ENCODE peak calls at places on chromosomes 11 and 22, in nine cellular contexts. S is Caki2, N is iPS-NIHi11, Q is amniotic epithelial cell, T is iPS DF 6.9, C is astrocyte, Z is fibroblast of pulmonary artery, P is fibroblast of the aortic adventitia, W is colonic mucosa. E is an unnamed sample.

GRCh38 chr11:1828542-1828941 is 6.2 kb upstream of the SYT8 start:
- DNase-seq in W (no peak), Q (no peak), C (no peak), N (no peak), S (no peak), P (no peak), Z (no peak), T (no peak), E (no peak)

GRCh38 chr22:45101828-45102227 is 61.9 kb upstream of the NUP50 start:
- DNase-seq in P (peak), N (peak), S (peak), C (peak), Q (peak), W (peak), Z (peak), T (peak), E (no peak)

GRCh38 chr22:44287121-44287693 is 25.5 kb downstream of the SHISAL1 start:
- DNase-seq in Q (no peak), T (no peak), W (no peak), Z (no peak), P (no peak), C (no peak), S (no peak), N (no peak), E (no peak)

GRCh38 chr11:33536178-33536577 is 164.4 kb downstream of the C11orf91 start:
- DNase-seq in W (no peak), Z (no peak), N (no peak), S (no peak), Q (no peak), P (no peak), T (no peak), C (no peak), E (no peak)

GRCh38 chr22:39117585-39118191 is 20.6 kb downstream of the APOBEC3H start:
- DNase-seq in C (no peak), Q (peak), P (peak), N (peak), S (peak), T (no peak), Z (peak), W (peak), E (no peak)

GRCh38 chr11:118785362-118785761 is 5.6 kb downstream of the DDX6 start:
- DNase-seq in N (no peak), Z (peak), C (peak), Q (peak), S (no peak), P (peak), W (no peak), T (no peak), E (no peak)

GRCh38 chr11:72441647-72442267 is 7.4 kb upstream of the CLPB start:
- DNase-seq in P (peak), C (peak), Q (peak), T (no peak), S (no peak), N (no peak), Z (peak), W (no peak), E (no peak)

GRCh38 chr11:5229388-5229787 is 2.5 kb upstream of the HBB start:
- DNase-seq in N (no peak), Q (no peak), S (no peak), C (no peak), W (no peak), P (no peak), Z (no peak), T (no peak), E (no peak)

GRCh38 chr22:31857247-31857646 is 87.1 kb upstream of the YWHAH start:
- DNase-seq in P (no peak), C (no peak), S (no peak), Q (peak), T (peak), W (peak), N (peak), Z (no peak), E (peak)

GRCh38 chr11:122706689-122707088 is 51.2 kb downstream of the UBASH3B start:
- DNase-seq in W (no peak), Q (peak), S (no peak), N (no peak), P (peak), T (no peak), Z (peak), C (peak), E (no peak)

GRCh38 chr11:69642549-69642912 is 1.6 kb downstream of the CCND1 start:
- DNase-seq in S (no peak), Z (no peak), P (no peak), W (peak), T (no peak), C (no peak), N (no peak), Q (no peak), E (no peak)

E was measured in H1.